ENCODE peak calls at places on chromosomes 5 and 9, in seven cellular contexts. X is Peyer's patch, M is lower leg skin, L is body of pancreas, I is right atrium auricular region, Y is adrenal gland, W is cardiac fibroblast. C is an unnamed sample.

GRCh38 chr5:156121234-156121633 is 205.7 kb upstream of the SGCD start:
- DNase-seq in X (no peak), M (no peak), L (no peak), I (no peak), Y (no peak), W (no peak), C (no peak)

GRCh38 chr9:23717505-23717904 is 108.5 kb downstream of the ELAVL2 start:
- DNase-seq in X (no peak), M (no peak), L (no peak), I (no peak), Y (no peak), W (no peak), C (no peak)

GRCh38 chr5:117394506-117395157 is 820.0 kb upstream of the SEMA6A start:
- DNase-seq in X (no peak), M (no peak), L (no peak), I (no peak), Y (no peak), W (no peak), C (no peak)

GRCh38 chr9:7534211-7534935 is 265.2 kb downstream of the DMAC1 start:
- DNase-seq in X (no peak), M (no peak), L (no peak), I (no peak), Y (no peak), W (no peak), C (no peak)

GRCh38 chr5:172059661-172060100 is 53.2 kb upstream of the FBXW11 start:
- DNase-seq in X (no peak), M (peak), L (no peak), I (no peak), Y (no peak), W (peak), C (no peak)

GRCh38 chr5:9156282-9156681 is 389.6 kb downstream of the SEMA5A start:
- DNase-seq in X (no peak), M (peak), L (peak), I (no peak), Y (peak), W (peak), C (peak)

GRCh38 chr9:135002336-135002735 is 84.6 kb upstream of the FCN1 start:
- DNase-seq in X (peak), M (no peak), L (no peak), I (no peak), Y (no peak), W (no peak), C (no peak)

GRCh38 chr9:83472221-83472665 is 66.0 kb downstream of the FRMD3 start:
- DNase-seq in X (peak), M (no peak), L (no peak), I (no peak), Y (no peak), W (peak), C (no peak)

GRCh38 chr9:118362123-118362522 is 657.9 kb downstream of the TLR4 start:
- DNase-seq in X (no peak), M (no peak), L (no peak), I (no peak), Y (no peak), W (peak), C (no peak)

GRCh38 chr9:114236391-114237138 is 81.2 kb downstream of the COL27A1 start:
- DNase-seq in X (no peak), M (no peak), L (no peak), I (no peak), Y (no peak), W (no peak), C (no peak)

GRCh38 chr5:76601470-76601869 is 21.7 kb downstream of the F2RL2 start:
- DNase-seq in X (no peak), M (no peak), L (peak), I (no peak), Y (peak), W (peak), C (peak)

GRCh38 chr5:52846443-52846842 is 58.7 kb downstream of the ITGA1 start:
- DNase-seq in X (no peak), M (no peak), L (no peak), I (no peak), Y (no peak), W (peak), C (peak)

GRCh38 chr9:132498811-132499210 is 83.6 kb upstream of the BARHL1 start:
- DNase-seq in X (no peak), M (no peak), L (no peak), I (no peak), Y (no peak), W (no peak), C (no peak)

GRCh38 chr9:34311499-34312225 is 17.4 kb downstream of the KIF24 start:
- DNase-seq in X (no peak), M (no peak), L (no peak), I (no peak), Y (no peak), W (no peak), C (no peak)

GRCh38 chr5:170634236-170634990 is 130.6 kb downstream of the KCNIP1 start:
- DNase-seq in X (no peak), M (peak), L (no peak), I (no peak), Y (no peak), W (no peak), C (no peak)

GRCh38 chr9:17246770-17247169 is 111.9 kb downstream of the CNTLN start:
- DNase-seq in X (no peak), M (no peak), L (no peak), I (no peak), Y (no peak), W (no peak), C (no peak)

GRCh38 chr9:137550958-137551655 is 572 bp upstream of the MRPL41 start:
- DNase-seq in X (no peak), M (peak), L (peak), I (peak), Y (peak), W (no peak), C (no peak)

GRCh38 chr5:126267435-126267834 is 155.8 kb upstream of the GRAMD2B start:
- DNase-seq in X (no peak), M (no peak), L (no peak), I (no peak), Y (no peak), W (no peak), C (no peak)

GRCh38 chr9:129987941-129988340 is 55.0 kb downstream of the FNBP1 start:
- DNase-seq in X (no peak), M (no peak), L (no peak), I (no peak), Y (no peak), W (no peak), C (no peak)

GRCh38 chr5:150396247-150396646 is 16.5 kb downstream of the CD74 start:
- DNase-seq in X (no peak), M (no peak), L (no peak), I (no peak), Y (no peak), W (no peak), C (no peak)

GRCh38 chr9:122126340-122127333 is 32.9 kb downstream of the NDUFA8 start:
- DNase-seq in X (no peak), M (no peak), L (no peak), I (no peak), Y (no peak), W (peak), C (no peak)

DNA sequence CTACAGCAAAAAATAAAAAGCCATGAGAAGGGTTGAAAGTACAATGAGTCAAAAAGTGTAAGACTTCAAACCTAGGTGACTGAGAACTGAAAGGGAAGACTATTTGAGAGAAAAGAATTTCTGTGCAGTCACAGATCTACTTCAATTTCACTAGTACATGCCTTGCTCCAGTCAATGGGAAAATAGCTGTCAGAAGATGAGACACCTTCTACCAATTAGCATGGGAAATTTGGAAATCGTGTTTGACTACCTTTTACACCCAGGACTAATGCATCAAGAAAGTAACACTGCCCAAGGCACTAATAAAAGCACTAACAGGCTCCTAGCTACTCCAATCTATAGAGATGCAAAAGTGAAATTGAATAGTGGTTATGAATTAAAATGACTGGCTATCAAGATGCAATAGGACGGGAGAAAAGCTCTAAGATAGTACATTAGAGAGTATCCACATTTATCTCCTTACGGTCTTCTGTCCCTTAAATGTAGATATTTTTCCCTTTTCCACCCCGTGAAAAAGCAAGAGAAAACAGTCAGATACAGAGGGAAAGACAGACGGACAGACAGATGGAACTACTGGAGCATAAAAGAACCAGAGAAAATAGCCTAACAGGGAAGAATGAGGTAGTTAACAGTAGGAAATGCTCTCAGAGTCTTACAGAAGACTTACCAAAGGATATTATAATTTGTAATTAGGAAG is 15.2 kb downstream of the ERP44 start:
- DNase-seq in X (no peak), M (no peak), L (no peak), I (no peak), Y (no peak), W (no peak), C (no peak)
- H3K4me3 ChIP-seq in X (no peak), M (no peak), L (no peak), I (no peak), Y (no peak), W (no peak), C (no peak)

DNA sequence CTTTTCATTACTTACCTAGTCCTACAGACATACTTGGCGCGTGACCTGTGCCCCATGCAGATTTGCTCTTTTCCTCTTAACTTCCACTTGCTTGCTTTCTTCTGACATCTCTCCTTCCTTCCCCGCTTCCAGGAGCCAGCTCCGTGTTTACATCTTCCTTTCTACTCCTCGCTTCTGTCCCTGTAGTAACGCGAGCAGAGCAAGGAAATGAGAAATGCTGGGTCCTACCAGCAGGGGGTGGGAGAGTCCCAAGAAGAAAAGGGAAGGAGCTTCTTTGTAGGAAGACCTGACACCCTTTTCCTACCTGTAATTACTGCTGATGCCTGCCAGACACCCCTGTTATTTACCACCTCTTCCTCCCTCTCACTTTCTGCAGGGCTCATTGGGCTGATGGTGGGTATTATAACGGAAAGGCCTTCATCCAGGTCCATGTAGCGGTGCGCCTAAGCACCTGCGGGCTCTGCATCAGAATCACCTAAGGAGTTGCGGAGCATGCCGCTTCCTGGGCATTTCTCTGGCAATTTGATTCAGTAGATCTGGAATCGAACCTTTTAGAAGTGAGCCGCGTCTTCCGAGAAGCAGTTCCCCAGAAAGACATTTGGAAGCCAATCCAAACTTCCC is 1260.8 kb upstream of the WWC1 start:
- DNase-seq in X (no peak), M (no peak), L (peak), I (no peak), Y (peak), W (no peak), C (no peak)
- TF ChIP-seq CTCF in X (peak), M (no peak), L (peak), I (peak), Y (no peak), W (no peak), C (peak)

GRCh38 chr9:128635266-128636023 is 21.2 kb downstream of the DYNC2I2 start:
- DNase-seq in X (peak), M (peak), L (peak), I (peak), Y (peak), W (peak), C (peak)
- H3K4me3 ChIP-seq in X (no peak), M (no peak), L (no peak), I (peak), Y (no peak), W (no peak), C (no peak)

GRCh38 chr9:126589349-126589748 is 24.4 kb upstream of the LMX1B start:
- DNase-seq in X (no peak), M (no peak), L (no peak), I (peak), Y (no peak), W (no peak), C (no peak)
- TF ChIP-seq CTCF in X (no peak), M (no peak), L (no peak), I (no peak), Y (no peak), W (no peak), C (no peak)